ENCODE peak calls at places on chromosomes 6 and 20, in six cellular contexts. One of them, this sample, is unnamed.

GRCh38 chr6:155645328-155645727 is 189.7 kb upstream of the NOX3 start:
- DNase-seq in activated B cell treated with CpG ODN at 0.5 μM for 24 hours: no peak
- DNase-seq in lower lobe of right lung: no peak
- DNase-seq in psoas muscle: no peak
- DNase-seq in A549: no peak
- DNase-seq in progenitor cell of endocrine pancreas: no peak
- DNase-seq in this sample: no peak

GRCh38 chr6:30740993-30741784 is 1.3 kb downstream of the FLOT1 start:
- DNase-seq in lower lobe of right lung: no peak
- DNase-seq in activated B cell treated with CpG ODN at 0.5 μM for 24 hours: no peak
- DNase-seq in psoas muscle: no peak
- DNase-seq in A549: no peak
- DNase-seq in progenitor cell of endocrine pancreas: no peak
- DNase-seq in this sample: no peak

GRCh38 chr6:44630125-44631028 is 242.9 kb downstream of the CDC5L start:
- DNase-seq in lower lobe of right lung: peak; percentile 56
- DNase-seq in activated B cell treated with CpG ODN at 0.5 μM for 24 hours: no peak
- DNase-seq in progenitor cell of endocrine pancreas: peak; percentile 18
- DNase-seq in A549: peak; percentile 42
- DNase-seq in psoas muscle: no peak
- DNase-seq in this sample: no peak

GRCh38 chr6:1608976-1609661 is 596 bp upstream of the FOXC1 start:
- DNase-seq in lower lobe of right lung: no peak
- DNase-seq in A549: no peak
- DNase-seq in psoas muscle: peak; percentile 58
- DNase-seq in progenitor cell of endocrine pancreas: no peak
- DNase-seq in activated B cell treated with CpG ODN at 0.5 μM for 24 hours: peak; percentile 35
- DNase-seq in this sample: no peak

GRCh38 chr6:34151321-34152041 is 5.6 kb upstream of the GRM4 start:
- DNase-seq in psoas muscle: no peak
- DNase-seq in progenitor cell of endocrine pancreas: no peak
- DNase-seq in lower lobe of right lung: no peak
- DNase-seq in A549: no peak
- DNase-seq in activated B cell treated with CpG ODN at 0.5 μM for 24 hours: no peak
- DNase-seq in this sample: no peak

GRCh38 chr20:33108641-33109040 is 29.2 kb downstream of the BPIFB4 start:
- DNase-seq in activated B cell treated with CpG ODN at 0.5 μM for 24 hours: no peak
- DNase-seq in psoas muscle: no peak
- DNase-seq in progenitor cell of endocrine pancreas: no peak
- DNase-seq in lower lobe of right lung: no peak
- DNase-seq in A549: no peak
- DNase-seq in this sample: no peak

GRCh38 chr6:166619912-166620311 is 7.1 kb downstream of the RPS6KA2 start:
- DNase-seq in lower lobe of right lung: peak; percentile 64
- DNase-seq in psoas muscle: peak; percentile 52
- DNase-seq in A549: no peak
- DNase-seq in activated B cell treated with CpG ODN at 0.5 μM for 24 hours: no peak
- DNase-seq in progenitor cell of endocrine pancreas: no peak
- DNase-seq in this sample: no peak

GRCh38 chr6:31639449-31639861 is 13.0 kb downstream of the BAG6 start:
- DNase-seq in psoas muscle: no peak
- DNase-seq in progenitor cell of endocrine pancreas: no peak
- DNase-seq in activated B cell treated with CpG ODN at 0.5 μM for 24 hours: no peak
- DNase-seq in A549: no peak
- DNase-seq in lower lobe of right lung: no peak
- DNase-seq in this sample: no peak

GRCh38 chr6:3879194-3879952 is 30.2 kb downstream of the FAM50B start:
- DNase-seq in activated B cell treated with CpG ODN at 0.5 μM for 24 hours: no peak
- DNase-seq in progenitor cell of endocrine pancreas: no peak
- DNase-seq in A549: no peak
- DNase-seq in lower lobe of right lung: no peak
- DNase-seq in psoas muscle: no peak
- DNase-seq in this sample: no peak

GRCh38 chr6:136158398-136158797 is 91.7 kb downstream of the MTFR2 start:
- DNase-seq in progenitor cell of endocrine pancreas: no peak
- DNase-seq in psoas muscle: peak; percentile 16
- DNase-seq in A549: no peak
- DNase-seq in activated B cell treated with CpG ODN at 0.5 μM for 24 hours: no peak
- DNase-seq in lower lobe of right lung: peak; percentile 48
- DNase-seq in this sample: no peak
- TF ChIP-seq CTCF in progenitor cell of endocrine pancreas: no peak
- TF ChIP-seq CTCF in psoas muscle: no peak
- TF ChIP-seq CTCF in A549: no peak
- TF ChIP-seq CTCF in activated B cell treated with CpG ODN at 0.5 μM for 24 hours: no peak
- TF ChIP-seq CTCF in lower lobe of right lung: no peak
- TF ChIP-seq CTCF in this sample: no peak

GRCh38 chr6:11672669-11673068 is 105.9 kb downstream of the ADTRP start:
- DNase-seq in psoas muscle: no peak
- DNase-seq in lower lobe of right lung: no peak
- DNase-seq in activated B cell treated with CpG ODN at 0.5 μM for 24 hours: no peak
- DNase-seq in A549: no peak
- DNase-seq in progenitor cell of endocrine pancreas: no peak
- DNase-seq in this sample: no peak

GRCh38 chr6:11681357-11681756 is 97.2 kb downstream of the ADTRP start:
- DNase-seq in lower lobe of right lung: no peak
- DNase-seq in activated B cell treated with CpG ODN at 0.5 μM for 24 hours: no peak
- DNase-seq in progenitor cell of endocrine pancreas: no peak
- DNase-seq in A549: no peak
- DNase-seq in psoas muscle: no peak
- DNase-seq in this sample: no peak

GRCh38 chr6:11672261-11672660 is 106.3 kb downstream of the ADTRP start:
- DNase-seq in lower lobe of right lung: no peak
- DNase-seq in psoas muscle: no peak
- DNase-seq in activated B cell treated with CpG ODN at 0.5 μM for 24 hours: no peak
- DNase-seq in A549: no peak
- DNase-seq in progenitor cell of endocrine pancreas: no peak
- DNase-seq in this sample: no peak

GRCh38 chr6:11675610-11676009 is 103.0 kb downstream of the ADTRP start:
- DNase-seq in psoas muscle: no peak
- DNase-seq in progenitor cell of endocrine pancreas: no peak
- DNase-seq in A549: no peak
- DNase-seq in lower lobe of right lung: no peak
- DNase-seq in activated B cell treated with CpG ODN at 0.5 μM for 24 hours: no peak
- DNase-seq in this sample: no peak
- TF ChIP-seq CTCF in psoas muscle: peak; percentile 17
- TF ChIP-seq CTCF in progenitor cell of endocrine pancreas: no peak
- TF ChIP-seq CTCF in A549: no peak
- TF ChIP-seq CTCF in lower lobe of right lung: no peak
- TF ChIP-seq CTCF in activated B cell treated with CpG ODN at 0.5 μM for 24 hours: no peak
- TF ChIP-seq CTCF in this sample: no peak

DNA sequence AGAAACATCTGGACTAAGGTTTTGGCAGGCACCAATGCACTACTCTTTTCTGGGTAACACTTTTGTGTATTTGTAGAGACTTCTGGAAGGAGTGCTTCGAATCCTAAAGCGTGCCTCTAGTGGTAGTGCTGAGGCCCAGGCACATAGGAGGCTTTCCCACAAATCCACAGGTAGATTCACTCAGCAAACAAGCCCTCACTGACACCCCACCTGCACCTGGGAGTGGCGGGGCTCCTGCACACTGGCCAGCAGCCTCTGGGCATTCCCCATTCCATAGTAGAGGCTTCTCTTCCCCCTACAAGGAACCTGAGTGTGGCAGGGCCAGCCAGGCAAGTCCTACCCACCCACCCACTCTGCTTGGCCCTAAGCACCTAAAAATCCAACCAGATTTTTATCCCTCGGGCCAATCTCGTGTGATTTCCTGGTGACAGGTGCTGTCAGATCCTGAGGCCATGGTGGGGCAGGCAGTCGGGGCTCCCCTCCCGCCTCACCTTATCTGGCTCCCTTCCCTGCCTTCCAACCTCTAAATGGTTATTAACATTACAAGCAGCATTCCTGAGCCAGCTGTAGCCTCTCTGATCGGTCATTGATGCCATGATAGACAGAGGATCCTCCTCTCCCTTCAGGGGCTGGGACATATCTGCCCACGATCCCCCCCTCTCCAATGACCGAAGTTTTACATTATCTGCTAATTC is 82.4 kb downstream of the SLC2A10 start:
- DNase-seq in A549: no peak
- DNase-seq in lower lobe of right lung: no peak
- DNase-seq in activated B cell treated with CpG ODN at 0.5 μM for 24 hours: no peak
- DNase-seq in progenitor cell of endocrine pancreas: no peak
- DNase-seq in psoas muscle: no peak
- DNase-seq in this sample: no peak
- TF ChIP-seq CTCF in A549: no peak
- TF ChIP-seq CTCF in lower lobe of right lung: no peak
- TF ChIP-seq CTCF in activated B cell treated with CpG ODN at 0.5 μM for 24 hours: no peak
- TF ChIP-seq CTCF in progenitor cell of endocrine pancreas: no peak
- TF ChIP-seq CTCF in psoas muscle: no peak
- TF ChIP-seq CTCF in this sample: no peak

DNA sequence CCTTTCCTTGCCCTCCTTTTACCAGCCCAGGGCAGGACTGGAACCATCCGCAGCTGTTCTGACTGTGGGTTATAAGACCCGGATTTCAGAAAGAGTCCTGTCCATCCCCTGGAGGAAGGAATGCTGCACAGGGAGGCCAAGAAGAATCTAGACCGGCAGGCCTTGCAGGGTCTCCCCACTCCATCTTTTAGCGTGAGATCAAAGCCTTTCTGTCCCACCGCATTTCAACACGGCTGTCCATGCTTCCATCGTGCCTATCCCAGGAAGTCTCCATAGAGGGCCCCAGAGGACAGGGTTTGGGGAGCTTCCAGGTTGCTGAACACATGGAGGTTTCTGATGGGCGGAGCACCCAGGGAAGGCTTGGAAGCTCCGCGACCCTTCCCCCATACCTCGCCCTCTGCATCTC is 79.3 kb upstream of the AGPAT4 start:
- DNase-seq in A549: peak; percentile 40
- DNase-seq in lower lobe of right lung: no peak
- DNase-seq in activated B cell treated with CpG ODN at 0.5 μM for 24 hours: no peak
- DNase-seq in psoas muscle: no peak
- DNase-seq in progenitor cell of endocrine pancreas: no peak
- DNase-seq in this sample: no peak
- TF ChIP-seq CTCF in A549: no peak
- TF ChIP-seq CTCF in lower lobe of right lung: peak; percentile 20
- TF ChIP-seq CTCF in activated B cell treated with CpG ODN at 0.5 μM for 24 hours: no peak
- TF ChIP-seq CTCF in psoas muscle: no peak
- TF ChIP-seq CTCF in progenitor cell of endocrine pancreas: peak; percentile 41
- TF ChIP-seq CTCF in this sample: no peak

GRCh38 chr20:63538204-63539091 is 1.3 kb upstream of the PTK6 start:
- DNase-seq in activated B cell treated with CpG ODN at 0.5 μM for 24 hours: no peak
- DNase-seq in lower lobe of right lung: peak; percentile 86
- DNase-seq in progenitor cell of endocrine pancreas: no peak
- DNase-seq in A549: no peak
- DNase-seq in psoas muscle: no peak
- DNase-seq in this sample: no peak
- TF ChIP-seq CTCF in activated B cell treated with CpG ODN at 0.5 μM for 24 hours: no peak
- TF ChIP-seq CTCF in lower lobe of right lung: peak; percentile 36
- TF ChIP-seq CTCF in progenitor cell of endocrine pancreas: no peak
- TF ChIP-seq CTCF in A549: peak; percentile 53
- TF ChIP-seq CTCF in psoas muscle: no peak
- TF ChIP-seq CTCF in this sample: peak; percentile 47

GRCh38 chr20:5313916-5314315 is 2.8 kb downstream of the PROKR2 start:
- DNase-seq in progenitor cell of endocrine pancreas: no peak
- DNase-seq in A549: no peak
- DNase-seq in lower lobe of right lung: no peak
- DNase-seq in activated B cell treated with CpG ODN at 0.5 μM for 24 hours: no peak
- DNase-seq in psoas muscle: no peak
- DNase-seq in this sample: no peak

GRCh38 chr20:5312518-5312917 is 4.2 kb downstream of the PROKR2 start:
- DNase-seq in psoas muscle: no peak
- DNase-seq in activated B cell treated with CpG ODN at 0.5 μM for 24 hours: no peak
- DNase-seq in lower lobe of right lung: no peak
- DNase-seq in A549: no peak
- DNase-seq in progenitor cell of endocrine pancreas: no peak
- DNase-seq in this sample: no peak

GRCh38 chr20:5315807-5316187 is 957 bp downstream of the PROKR2 start:
- DNase-seq in progenitor cell of endocrine pancreas: no peak
- DNase-seq in psoas muscle: no peak
- DNase-seq in A549: no peak
- DNase-seq in activated B cell treated with CpG ODN at 0.5 μM for 24 hours: no peak
- DNase-seq in lower lobe of right lung: no peak
- DNase-seq in this sample: no peak

GRCh38 chr20:5316188-5317158 is at the start of gene PROKR2:
- DNase-seq in psoas muscle: no peak
- DNase-seq in progenitor cell of endocrine pancreas: peak; percentile 32
- DNase-seq in lower lobe of right lung: peak; percentile 42
- DNase-seq in activated B cell treated with CpG ODN at 0.5 μM for 24 hours: no peak
- DNase-seq in A549: no peak
- DNase-seq in this sample: no peak
- TF ChIP-seq CTCF in psoas muscle: no peak
- TF ChIP-seq CTCF in progenitor cell of endocrine pancreas: peak; percentile 41
- TF ChIP-seq CTCF in lower lobe of right lung: no peak
- TF ChIP-seq CTCF in activated B cell treated with CpG ODN at 0.5 μM for 24 hours: no peak
- TF ChIP-seq CTCF in A549: no peak
- TF ChIP-seq CTCF in this sample: no peak

DNA sequence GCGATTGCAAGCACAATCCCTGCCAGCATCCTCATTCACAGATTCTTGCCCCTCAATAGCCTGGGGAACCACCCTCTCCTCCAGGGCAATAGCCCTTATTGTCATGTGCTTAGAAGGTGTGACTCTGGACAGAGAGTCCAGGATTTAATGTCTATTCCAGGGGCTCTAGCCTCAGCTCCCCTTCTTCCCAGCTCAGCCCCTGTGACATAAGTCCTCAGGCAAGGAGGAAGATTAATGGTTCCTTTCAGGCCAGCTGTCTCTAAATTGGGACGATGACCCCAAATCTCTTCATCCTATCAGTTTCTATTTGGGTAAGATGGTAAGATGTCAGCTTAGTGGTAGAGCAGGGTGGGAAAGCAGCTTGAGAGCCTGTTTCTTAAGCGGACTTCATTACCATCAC is 8.1 kb downstream of the LRFN2 start:
- DNase-seq in lower lobe of right lung: no peak
- DNase-seq in progenitor cell of endocrine pancreas: no peak
- DNase-seq in psoas muscle: no peak
- DNase-seq in activated B cell treated with CpG ODN at 0.5 μM for 24 hours: no peak
- DNase-seq in A549: no peak
- DNase-seq in this sample: no peak
- TF ChIP-seq CTCF in lower lobe of right lung: no peak
- TF ChIP-seq CTCF in progenitor cell of endocrine pancreas: no peak
- TF ChIP-seq CTCF in psoas muscle: no peak
- TF ChIP-seq CTCF in activated B cell treated with CpG ODN at 0.5 μM for 24 hours: no peak
- TF ChIP-seq CTCF in A549: no peak
- TF ChIP-seq CTCF in this sample: no peak

This sample was measured in natural killer cell.